ENCODE peak calls at places on chromosomes 13 and 19, in five cellular contexts. Z, X, K, B and P are unnamed samples.

GRCh38 chr19:4870025-4870700 is 2.7 kb upstream of the PLIN3 start:
- DNase-seq in K (peak), X (peak), Z (peak), B (no peak), P (peak)

GRCh38 chr19:44356383-44357111 is at the start of gene ZNF112:
- DNase-seq in X (peak), K (peak), Z (peak), B (peak), P (peak)

GRCh38 chr13:113542751-113543424 is 41.7 kb upstream of the TFDP1 start:
- DNase-seq in K (no peak), X (no peak), B (no peak), Z (no peak), P (no peak)

GRCh38 chr19:44757057-44757734 is 8.7 kb downstream of the BCL3 start:
- DNase-seq in Z (no peak), X (peak), K (peak), B (no peak), P (no peak)

GRCh38 chr19:19548915-19549537 is 11.0 kb downstream of the CILP2 start:
- DNase-seq in Z (no peak), B (no peak), K (peak), X (no peak), P (no peak)

GRCh38 chr19:8206147-8207087 is 2.8 kb upstream of the CERS4 start:
- DNase-seq in B (no peak), Z (no peak), X (no peak), K (no peak), P (no peak)

GRCh38 chr19:48558018-48558684 is 6.2 kb downstream of the SULT2B1 start:
- DNase-seq in X (no peak), B (no peak), K (peak), Z (peak), P (no peak)

GRCh38 chr19:45514376-45515051 is 7.2 kb downstream of the VASP start:
- DNase-seq in X (no peak), Z (no peak), K (no peak), B (no peak), P (no peak)

GRCh38 chr19:39915848-39916215 is 18.6 kb downstream of the FCGBP start:
- DNase-seq in Z (no peak), K (no peak), X (no peak), B (no peak), P (no peak)

GRCh38 chr13:110914293-110915056 is 394 bp downstream of the ANKRD10 start:
- DNase-seq in Z (peak), B (peak), K (peak), X (peak), P (peak)

GRCh38 chr19:38263696-38264485 is 482 bp upstream of the SPINT2 start:
- DNase-seq in K (peak), Z (peak), B (peak), X (peak), P (no peak)

GRCh38 chr19:33374406-33374703 is 846 bp downstream of the CEBPG start:
- DNase-seq in B (no peak), K (peak), Z (peak), X (no peak), P (peak)

GRCh38 chr19:45275370-45275971 is 24.4 kb downstream of the MARK4 start:
- DNase-seq in B (no peak), K (no peak), Z (no peak), X (no peak), P (no peak)

GRCh38 chr19:58429745-58430144 is 10.2 kb downstream of the ZNF132 start:
- DNase-seq in X (no peak), Z (no peak), K (no peak), B (no peak), P (no peak)

GRCh38 chr19:38837656-38838121 is 6.1 kb upstream of the ECH1 start:
- DNase-seq in Z (no peak), B (no peak), K (no peak), X (no peak), P (no peak)

GRCh38 chr13:74870865-74871264 is 611.1 kb downstream of the TBC1D4 start:
- DNase-seq in B (no peak), X (no peak), K (peak), Z (peak), P (peak)

GRCh38 chr13:25659091-25659502 is 287.3 kb downstream of the ATP8A2 start:
- DNase-seq in K (no peak), Z (no peak), X (no peak), B (no peak), P (no peak)

GRCh38 chr19:29769997-29770396 is 41.8 kb upstream of the CCNE1 start:
- DNase-seq in B (no peak), Z (no peak), K (no peak), X (no peak), P (no peak)

GRCh38 chr13:50126378-50127016 is 111.3 kb downstream of the KCNRG start:
- DNase-seq in Z (peak), B (no peak), K (peak), X (no peak), P (peak)

GRCh38 chr19:29292146-29292545 is 79.2 kb upstream of the UQCRFS1 start:
- DNase-seq in B (no peak), Z (no peak), X (no peak), K (no peak), P (no peak)

GRCh38 chr13:27569405-27569804 is 50.9 kb downstream of the LNX2 start:
- DNase-seq in K (no peak), X (no peak), B (no peak), Z (no peak), P (no peak)

GRCh38 chr19:21585491-21585890 is 80.1 kb downstream of the ZNF429 start:
- DNase-seq in B (no peak), Z (no peak), X (no peak), K (no peak), P (no peak)

GRCh38 chr19:55693336-55693974 is 18.4 kb downstream of the EPN1 start:
- DNase-seq in X (no peak), Z (no peak), B (no peak), K (no peak), P (no peak)